ENCODE peak calls at places on chromosomes 13 and 19, in five cellular contexts. D is HS-27A; I is NCI-H774; Q is stimulated activated CD4-positive, alpha-beta T cell treated with anti-CD3 and anti-CD28 coated beads, Interleukin-12 subunit alpha, Interleukin-12 subunit beta, amount 100 ng/mL, for 4 hours; E is dermis blood vessel endothelial cell. S is an unnamed sample.
A peak's percentile ranks its signal among the peaks of the same experiment; 100 is the strongest.

GRCh38 chr19:35340431-35340830 is 7.3 kb upstream of the FFAR1 start:
- DNase-seq in D (no peak), I (no peak), Q (no peak), E (no peak), S (no peak)

GRCh38 chr13:95164830-95165229 is 136.4 kb downstream of the ABCC4 start:
- DNase-seq in D (no peak), I (no peak), Q (no peak), E (no peak), S (no peak)

GRCh38 chr13:22940736-22941135 is 240.0 kb upstream of the SGCG start:
- DNase-seq in D (no peak), I (no peak), Q (no peak), E (no peak), S (no peak)

GRCh38 chr13:113794086-113794485 is 35.1 kb downstream of the TMEM255B start:
- DNase-seq in D (no peak), I (no peak), Q (no peak), E (no peak), S (no peak)

GRCh38 chr19:55000761-55001160 is 34.6 kb downstream of the NLRP2 start:
- DNase-seq in D (no peak), I (no peak), Q (no peak), E (no peak), S (no peak)

GRCh38 chr13:60396783-60397692 is at the start of gene TDRD3:
- DNase-seq in D (peak; percentile 60), I (peak; percentile 56), Q (peak; percentile 75), E (peak; percentile 91), S (peak; percentile 92)

GRCh38 chr13:98878421-98879126 is 99.3 kb downstream of the DOCK9 start:
- DNase-seq in D (no peak), I (no peak), Q (no peak), E (no peak), S (no peak)

GRCh38 chr13:40446365-40446764 is 220.1 kb downstream of the FOXO1 start:
- DNase-seq in D (peak; percentile 53), I (no peak), Q (no peak), E (peak; percentile 58), S (no peak)

GRCh38 chr19:9939301-9939913 is 3.1 kb upstream of the OLFM2 start:
- DNase-seq in D (no peak), I (no peak), Q (no peak), E (peak; percentile 32), S (no peak)

GRCh38 chr19:10262771-10263170 is 8.1 kb upstream of the ICAM1 start:
- DNase-seq in D (no peak), I (no peak), Q (no peak), E (no peak), S (no peak)

GRCh38 chr13:97257800-97258799 is 36.0 kb downstream of the MBNL2 start:
- DNase-seq in D (peak; percentile 54), I (no peak), Q (no peak), E (peak; percentile 99), S (peak; percentile 58)

GRCh38 chr19:15456871-15457700 is 7.3 kb downstream of the RASAL3 start:
- DNase-seq in D (no peak), I (no peak), Q (no peak), E (no peak), S (no peak)